ENCODE peak calls at places on chromosomes 6 and 20, in ten cellular contexts. One of them, this sample, is unnamed. For H3K9me3, the result is how much of the 10 kb centered on the place peaks cover.

GRCh38 chr6:113825776-113826175 is 31.4 kb upstream of the MARCKS start:
- DNase-seq in body of pancreas: peak
- DNase-seq in left ventricle myocardium inferior: peak
- DNase-seq in esophagus muscularis mucosa: no peak
- DNase-seq in tibial artery: peak
- DNase-seq in transverse colon: peak
- DNase-seq in AG04450: no peak
- DNase-seq in SK-N-SH: peak
- DNase-seq in osteoblast: peak
- DNase-seq in cardiac muscle cell: no peak
- DNase-seq in this sample: peak

GRCh38 chr6:37971711-37972410 is 152.3 kb downstream of the ZFAND3 start:
- DNase-seq in body of pancreas: no peak
- DNase-seq in cardiac muscle cell: no peak
- DNase-seq in AG04450: peak
- DNase-seq in left ventricle myocardium inferior: peak
- DNase-seq in transverse colon: no peak
- DNase-seq in esophagus muscularis mucosa: no peak
- DNase-seq in tibial artery: no peak
- DNase-seq in osteoblast: no peak
- DNase-seq in SK-N-SH: no peak
- DNase-seq in this sample: no peak

GRCh38 chr6:9621276-9621675 is 793.6 kb downstream of the TFAP2A start:
- DNase-seq in AG04450: no peak
- DNase-seq in SK-N-SH: no peak
- DNase-seq in tibial artery: no peak
- DNase-seq in cardiac muscle cell: no peak
- DNase-seq in left ventricle myocardium inferior: no peak
- DNase-seq in body of pancreas: no peak
- DNase-seq in transverse colon: no peak
- DNase-seq in esophagus muscularis mucosa: no peak
- DNase-seq in osteoblast: no peak
- DNase-seq in this sample: no peak

GRCh38 chr6:149174962-149175361 is 142.6 kb upstream of the TAB2 start:
- DNase-seq in body of pancreas: no peak
- DNase-seq in cardiac muscle cell: no peak
- DNase-seq in SK-N-SH: no peak
- DNase-seq in esophagus muscularis mucosa: no peak
- DNase-seq in tibial artery: no peak
- DNase-seq in left ventricle myocardium inferior: no peak
- DNase-seq in osteoblast: no peak
- DNase-seq in transverse colon: no peak
- DNase-seq in AG04450: no peak
- DNase-seq in this sample: no peak

GRCh38 chr6:136249336-136249735 is 775 bp downstream of the MTFR2 start:
- DNase-seq in esophagus muscularis mucosa: no peak
- DNase-seq in transverse colon: no peak
- DNase-seq in tibial artery: no peak
- DNase-seq in body of pancreas: no peak
- DNase-seq in left ventricle myocardium inferior: no peak
- DNase-seq in SK-N-SH: no peak
- DNase-seq in AG04450: no peak
- DNase-seq in osteoblast: no peak
- DNase-seq in cardiac muscle cell: no peak
- DNase-seq in this sample: no peak

GRCh38 chr6:108736832-108737231 is 111.4 kb upstream of the ARMC2 start:
- DNase-seq in esophagus muscularis mucosa: no peak
- DNase-seq in tibial artery: peak
- DNase-seq in cardiac muscle cell: no peak
- DNase-seq in transverse colon: no peak
- DNase-seq in body of pancreas: peak
- DNase-seq in left ventricle myocardium inferior: no peak
- DNase-seq in osteoblast: peak
- DNase-seq in AG04450: peak
- DNase-seq in SK-N-SH: no peak
- DNase-seq in this sample: no peak

GRCh38 chr20:5888051-5888450 is 62.3 kb downstream of the TRMT6 start:
- DNase-seq in left ventricle myocardium inferior: no peak
- DNase-seq in cardiac muscle cell: no peak
- DNase-seq in esophagus muscularis mucosa: no peak
- DNase-seq in transverse colon: no peak
- DNase-seq in osteoblast: no peak
- DNase-seq in body of pancreas: no peak
- DNase-seq in AG04450: no peak
- DNase-seq in SK-N-SH: no peak
- DNase-seq in tibial artery: no peak
- DNase-seq in this sample: no peak

GRCh38 chr6:52227495-52227894 is 16.8 kb downstream of the IL17F start:
- DNase-seq in transverse colon: no peak
- DNase-seq in tibial artery: no peak
- DNase-seq in body of pancreas: no peak
- DNase-seq in esophagus muscularis mucosa: no peak
- DNase-seq in left ventricle myocardium inferior: no peak
- DNase-seq in cardiac muscle cell: no peak
- DNase-seq in AG04450: no peak
- DNase-seq in osteoblast: no peak
- DNase-seq in SK-N-SH: no peak
- DNase-seq in this sample: no peak

GRCh38 chr20:5945963-5946362 is 4.4 kb downstream of the TRMT6 start:
- DNase-seq in cardiac muscle cell: no peak
- DNase-seq in body of pancreas: no peak
- DNase-seq in AG04450: peak
- DNase-seq in SK-N-SH: no peak
- DNase-seq in esophagus muscularis mucosa: no peak
- DNase-seq in transverse colon: no peak
- DNase-seq in osteoblast: peak
- DNase-seq in left ventricle myocardium inferior: no peak
- DNase-seq in tibial artery: no peak
- DNase-seq in this sample: no peak

GRCh38 chr20:25032478-25033183 is 25.3 kb downstream of the ACSS1 start:
- DNase-seq in left ventricle myocardium inferior: peak
- DNase-seq in osteoblast: no peak
- DNase-seq in transverse colon: peak
- DNase-seq in tibial artery: no peak
- DNase-seq in SK-N-SH: no peak
- DNase-seq in esophagus muscularis mucosa: no peak
- DNase-seq in AG04450: no peak
- DNase-seq in body of pancreas: peak
- DNase-seq in cardiac muscle cell: no peak
- DNase-seq in this sample: no peak

GRCh38 chr6:50102676-50103075 is 52.9 kb upstream of the DEFB112 start:
- DNase-seq in transverse colon: no peak
- DNase-seq in AG04450: no peak
- DNase-seq in tibial artery: no peak
- DNase-seq in body of pancreas: no peak
- DNase-seq in SK-N-SH: no peak
- DNase-seq in esophagus muscularis mucosa: no peak
- DNase-seq in osteoblast: no peak
- DNase-seq in left ventricle myocardium inferior: no peak
- DNase-seq in cardiac muscle cell: no peak
- DNase-seq in this sample: no peak

GRCh38 chr6:10418862-10419748 is 4.2 kb upstream of the TFAP2A start:
- DNase-seq in osteoblast: peak
- DNase-seq in tibial artery: no peak
- DNase-seq in transverse colon: no peak
- DNase-seq in AG04450: no peak
- DNase-seq in SK-N-SH: no peak
- DNase-seq in cardiac muscle cell: no peak
- DNase-seq in body of pancreas: peak
- DNase-seq in esophagus muscularis mucosa: no peak
- DNase-seq in left ventricle myocardium inferior: no peak
- DNase-seq in this sample: no peak

GRCh38 chr6:43833223-43833995 is 63.4 kb downstream of the VEGFA start:
- DNase-seq in transverse colon: no peak
- DNase-seq in AG04450: no peak
- DNase-seq in body of pancreas: peak
- DNase-seq in tibial artery: no peak
- DNase-seq in esophagus muscularis mucosa: no peak
- DNase-seq in cardiac muscle cell: no peak
- DNase-seq in left ventricle myocardium inferior: no peak
- DNase-seq in SK-N-SH: peak
- DNase-seq in osteoblast: peak
- DNase-seq in this sample: peak

GRCh38 chr6:53432318-53433161 is 83.8 kb upstream of the ELOVL5 start:
- DNase-seq in left ventricle myocardium inferior: no peak
- DNase-seq in body of pancreas: peak
- DNase-seq in tibial artery: no peak
- DNase-seq in transverse colon: no peak
- DNase-seq in osteoblast: peak
- DNase-seq in AG04450: peak
- DNase-seq in esophagus muscularis mucosa: no peak
- DNase-seq in SK-N-SH: no peak
- DNase-seq in cardiac muscle cell: no peak
- DNase-seq in this sample: peak

GRCh38 chr6:43481075-43481474 is 3.7 kb downstream of the TJAP1 start:
- DNase-seq in AG04450: no peak
- DNase-seq in osteoblast: no peak
- DNase-seq in left ventricle myocardium inferior: no peak
- DNase-seq in transverse colon: no peak
- DNase-seq in body of pancreas: no peak
- DNase-seq in esophagus muscularis mucosa: no peak
- DNase-seq in SK-N-SH: no peak
- DNase-seq in tibial artery: no peak
- DNase-seq in cardiac muscle cell: no peak
- DNase-seq in this sample: no peak

GRCh38 chr20:24950836-24951525 is 1.9 kb downstream of the CST7 start:
- DNase-seq in osteoblast: no peak
- DNase-seq in cardiac muscle cell: no peak
- DNase-seq in tibial artery: no peak
- DNase-seq in SK-N-SH: no peak
- DNase-seq in body of pancreas: no peak
- DNase-seq in left ventricle myocardium inferior: no peak
- DNase-seq in transverse colon: no peak
- DNase-seq in AG04450: no peak
- DNase-seq in esophagus muscularis mucosa: no peak
- DNase-seq in this sample: no peak

GRCh38 chr6:157460182-157460999 is 79.4 kb downstream of the ZDHHC14 start:
- DNase-seq in transverse colon: no peak
- DNase-seq in esophagus muscularis mucosa: peak
- DNase-seq in left ventricle myocardium inferior: no peak
- DNase-seq in tibial artery: no peak
- DNase-seq in osteoblast: no peak
- DNase-seq in AG04450: no peak
- DNase-seq in cardiac muscle cell: no peak
- DNase-seq in SK-N-SH: no peak
- DNase-seq in body of pancreas: no peak
- DNase-seq in this sample: no peak

GRCh38 chr6:114049367-114049966 is 78.5 kb upstream of the HDAC2 start:
- DNase-seq in AG04450: no peak
- DNase-seq in osteoblast: no peak
- DNase-seq in left ventricle myocardium inferior: no peak
- DNase-seq in tibial artery: no peak
- DNase-seq in body of pancreas: no peak
- DNase-seq in transverse colon: no peak
- DNase-seq in cardiac muscle cell: no peak
- DNase-seq in esophagus muscularis mucosa: no peak
- DNase-seq in SK-N-SH: no peak
- DNase-seq in this sample: no peak

DNA sequence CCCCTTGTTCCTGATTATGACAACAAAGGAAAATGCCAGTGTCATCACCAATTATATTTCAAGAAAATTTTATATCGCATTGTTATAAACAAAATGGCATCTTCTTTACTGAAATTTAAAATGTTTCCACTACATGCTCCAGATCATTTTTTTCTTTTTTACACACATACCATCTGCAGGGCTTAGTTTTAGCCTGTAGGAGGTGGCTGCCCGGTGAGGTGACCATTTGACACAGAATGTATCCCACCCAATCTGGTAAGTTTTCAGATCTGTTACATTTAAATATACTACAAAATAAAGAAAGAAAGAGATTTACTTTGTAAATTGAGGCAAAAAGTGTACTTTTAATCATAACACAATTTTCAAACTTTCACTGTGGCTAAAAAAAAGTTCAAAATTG is 81.8 kb downstream of the COL12A1 start:
- DNase-seq in tibial artery: no peak
- DNase-seq in body of pancreas: no peak
- DNase-seq in cardiac muscle cell: no peak
- DNase-seq in SK-N-SH: no peak
- DNase-seq in esophagus muscularis mucosa: no peak
- DNase-seq in osteoblast: no peak
- DNase-seq in left ventricle myocardium inferior: no peak
- DNase-seq in AG04450: no peak
- DNase-seq in transverse colon: no peak
- DNase-seq in this sample: no peak
- TF ChIP-seq CTCF in tibial artery: no peak
- TF ChIP-seq CTCF in body of pancreas: no peak
- TF ChIP-seq CTCF in cardiac muscle cell: no peak
- TF ChIP-seq CTCF in SK-N-SH: no peak
- TF ChIP-seq CTCF in esophagus muscularis mucosa: no peak
- TF ChIP-seq CTCF in osteoblast: no peak
- TF ChIP-seq CTCF in left ventricle myocardium inferior: no peak
- TF ChIP-seq CTCF in AG04450: no peak
- TF ChIP-seq CTCF in transverse colon: no peak
- TF ChIP-seq CTCF in this sample: no peak

GRCh38 chr20:53943522-53944291 is 126.7 kb downstream of the BCAS1 start:
- DNase-seq in transverse colon: no peak
- DNase-seq in SK-N-SH: peak
- DNase-seq in body of pancreas: peak
- DNase-seq in tibial artery: no peak
- DNase-seq in esophagus muscularis mucosa: peak
- DNase-seq in AG04450: no peak
- DNase-seq in osteoblast: peak
- DNase-seq in left ventricle myocardium inferior: no peak
- DNase-seq in cardiac muscle cell: peak
- DNase-seq in this sample: no peak
- H3K4me3 ChIP-seq in transverse colon: no peak
- H3K4me3 ChIP-seq in SK-N-SH: no peak
- H3K4me3 ChIP-seq in body of pancreas: no peak
- H3K4me3 ChIP-seq in tibial artery: no peak
- H3K4me3 ChIP-seq in esophagus muscularis mucosa: no peak
- H3K4me3 ChIP-seq in AG04450: peak
- H3K4me3 ChIP-seq in osteoblast: peak
- H3K4me3 ChIP-seq in left ventricle myocardium inferior: peak
- H3K4me3 ChIP-seq in cardiac muscle cell: no peak
- H3K4me3 ChIP-seq in this sample: no peak

DNA sequence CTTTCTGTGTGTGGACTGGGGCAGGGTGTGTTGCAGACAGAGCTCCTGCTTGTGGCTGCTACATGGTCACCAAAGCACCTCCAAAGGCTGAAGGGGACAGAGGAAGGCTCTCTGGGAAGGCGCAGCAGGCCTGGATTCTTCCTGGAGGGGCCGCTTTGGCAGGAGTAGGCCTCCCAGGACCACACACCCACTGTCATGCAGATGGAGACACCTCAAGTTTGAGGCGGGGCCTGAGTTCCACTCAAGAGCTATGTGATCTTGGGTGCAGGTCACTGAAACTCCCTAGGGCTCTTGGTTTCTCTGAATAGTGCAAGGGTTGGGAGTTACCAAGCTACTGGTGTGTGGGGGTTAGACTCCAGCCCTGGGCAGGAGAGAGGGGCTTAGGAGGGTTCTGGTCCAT is 27.9 kb downstream of the EFCAB8 start:
- DNase-seq in osteoblast: peak
- DNase-seq in body of pancreas: no peak
- DNase-seq in cardiac muscle cell: no peak
- DNase-seq in esophagus muscularis mucosa: no peak
- DNase-seq in transverse colon: no peak
- DNase-seq in SK-N-SH: no peak
- DNase-seq in AG04450: no peak
- DNase-seq in tibial artery: no peak
- DNase-seq in left ventricle myocardium inferior: no peak
- DNase-seq in this sample: no peak
- H3K9me3 ChIP-seq in osteoblast: under half
- H3K9me3 ChIP-seq in body of pancreas: under half
- H3K9me3 ChIP-seq in cardiac muscle cell: under half
- H3K9me3 ChIP-seq in esophagus muscularis mucosa: under half
- H3K9me3 ChIP-seq in transverse colon: under half
- H3K9me3 ChIP-seq in SK-N-SH: under half
- H3K9me3 ChIP-seq in AG04450: under half
- H3K9me3 ChIP-seq in tibial artery: under half
- H3K9me3 ChIP-seq in left ventricle myocardium inferior: under half
- H3K9me3 ChIP-seq in this sample: under half

GRCh38 chr20:63819224-63819917 is 11.7 kb downstream of the ZBTB46 start:
- DNase-seq in AG04450: no peak
- DNase-seq in left ventricle myocardium inferior: peak
- DNase-seq in tibial artery: no peak
- DNase-seq in SK-N-SH: no peak
- DNase-seq in transverse colon: peak
- DNase-seq in body of pancreas: no peak
- DNase-seq in esophagus muscularis mucosa: no peak
- DNase-seq in cardiac muscle cell: no peak
- DNase-seq in osteoblast: peak
- DNase-seq in this sample: no peak
- TF ChIP-seq CTCF in AG04450: peak
- TF ChIP-seq CTCF in left ventricle myocardium inferior: peak
- TF ChIP-seq CTCF in tibial artery: no peak
- TF ChIP-seq CTCF in SK-N-SH: no peak
- TF ChIP-seq CTCF in transverse colon: peak
- TF ChIP-seq CTCF in body of pancreas: no peak
- TF ChIP-seq CTCF in esophagus muscularis mucosa: peak
- TF ChIP-seq CTCF in cardiac muscle cell: peak
- TF ChIP-seq CTCF in osteoblast: peak
- TF ChIP-seq CTCF in this sample: no peak